ENCODE peak calls at places on chromosomes 3 and 15, in eight cellular contexts. One of them, this sample, is unnamed.
A peak's percentile ranks its signal among the peaks of the same experiment; 100 is the strongest.

GRCh38 chr3:11244131-11244677 is 28.0 kb upstream of the ATG7 start:
- DNase-seq in left ventricle myocardium inferior: no peak
- DNase-seq in A549: peak; percentile 26
- DNase-seq in HFFc6: peak; percentile 53
- DNase-seq in ovary: no peak
- DNase-seq in fibroblast of mammary gland: peak; percentile 44
- DNase-seq in H9: no peak
- DNase-seq in astrocyte of the cerebellum: no peak
- DNase-seq in this sample: no peak

GRCh38 chr3:43621406-43621973 is 321 bp downstream of the ANO10 start:
- DNase-seq in H9: no peak
- DNase-seq in fibroblast of mammary gland: no peak
- DNase-seq in ovary: no peak
- DNase-seq in left ventricle myocardium inferior: no peak
- DNase-seq in HFFc6: no peak
- DNase-seq in astrocyte of the cerebellum: no peak
- DNase-seq in A549: no peak
- DNase-seq in this sample: no peak

GRCh38 chr3:141308588-141309218 is 59.6 kb upstream of the ZBTB38 start:
- DNase-seq in astrocyte of the cerebellum: no peak
- DNase-seq in fibroblast of mammary gland: peak; percentile 61
- DNase-seq in ovary: peak; percentile 52
- DNase-seq in HFFc6: no peak
- DNase-seq in H9: peak; percentile 89
- DNase-seq in left ventricle myocardium inferior: peak; percentile 30
- DNase-seq in A549: peak; percentile 81
- DNase-seq in this sample: no peak

GRCh38 chr3:14852058-14852599 is 33.4 kb downstream of the FGD5 start:
- DNase-seq in A549: no peak
- DNase-seq in HFFc6: no peak
- DNase-seq in astrocyte of the cerebellum: no peak
- DNase-seq in fibroblast of mammary gland: no peak
- DNase-seq in H9: no peak
- DNase-seq in ovary: no peak
- DNase-seq in left ventricle myocardium inferior: no peak
- DNase-seq in this sample: no peak

GRCh38 chr15:56919708-56920637 is 1.5 kb downstream of the TCF12 start:
- DNase-seq in ovary: peak; percentile 51
- DNase-seq in fibroblast of mammary gland: peak; percentile 49
- DNase-seq in A549: peak; percentile 63
- DNase-seq in HFFc6: no peak
- DNase-seq in H9: peak; percentile 61
- DNase-seq in left ventricle myocardium inferior: peak; percentile 19
- DNase-seq in astrocyte of the cerebellum: peak; percentile 26
- DNase-seq in this sample: peak; percentile 29

GRCh38 chr3:122975163-122975923 is 52.2 kb downstream of the SEMA5B start:
- DNase-seq in ovary: peak; percentile 65
- DNase-seq in H9: peak; percentile 56
- DNase-seq in HFFc6: peak; percentile 80
- DNase-seq in astrocyte of the cerebellum: peak; percentile 64
- DNase-seq in fibroblast of mammary gland: peak; percentile 56
- DNase-seq in left ventricle myocardium inferior: no peak
- DNase-seq in A549: no peak
- DNase-seq in this sample: peak; percentile 39

GRCh38 chr3:114829786-114830185 is 317.3 kb downstream of the ZBTB20 start:
- DNase-seq in left ventricle myocardium inferior: no peak
- DNase-seq in fibroblast of mammary gland: no peak
- DNase-seq in A549: no peak
- DNase-seq in astrocyte of the cerebellum: no peak
- DNase-seq in HFFc6: no peak
- DNase-seq in ovary: no peak
- DNase-seq in H9: no peak
- DNase-seq in this sample: no peak

GRCh38 chr3:166444756-166445155 is 607.5 kb upstream of the BCHE start:
- DNase-seq in left ventricle myocardium inferior: no peak
- DNase-seq in HFFc6: no peak
- DNase-seq in astrocyte of the cerebellum: no peak
- DNase-seq in fibroblast of mammary gland: no peak
- DNase-seq in H9: no peak
- DNase-seq in A549: no peak
- DNase-seq in ovary: no peak
- DNase-seq in this sample: no peak

GRCh38 chr15:70486451-70487379 is 276.6 kb downstream of the UACA start:
- DNase-seq in H9: no peak
- DNase-seq in HFFc6: peak; percentile 72
- DNase-seq in fibroblast of mammary gland: peak; percentile 99
- DNase-seq in left ventricle myocardium inferior: peak; percentile 30
- DNase-seq in A549: no peak
- DNase-seq in astrocyte of the cerebellum: peak; percentile 90
- DNase-seq in ovary: no peak
- DNase-seq in this sample: peak; percentile 83

GRCh38 chr3:105415981-105416380 is 49.3 kb downstream of the ALCAM start:
- DNase-seq in A549: no peak
- DNase-seq in H9: no peak
- DNase-seq in astrocyte of the cerebellum: no peak
- DNase-seq in ovary: no peak
- DNase-seq in fibroblast of mammary gland: no peak
- DNase-seq in left ventricle myocardium inferior: no peak
- DNase-seq in HFFc6: no peak
- DNase-seq in this sample: no peak

GRCh38 chr3:20849975-20850374 is 664.0 kb upstream of the SGO1 start:
- DNase-seq in HFFc6: no peak
- DNase-seq in H9: no peak
- DNase-seq in astrocyte of the cerebellum: no peak
- DNase-seq in fibroblast of mammary gland: no peak
- DNase-seq in A549: no peak
- DNase-seq in left ventricle myocardium inferior: no peak
- DNase-seq in ovary: no peak
- DNase-seq in this sample: no peak

GRCh38 chr15:29670945-29671307 is 151.3 kb downstream of the TJP1 start:
- DNase-seq in left ventricle myocardium inferior: no peak
- DNase-seq in astrocyte of the cerebellum: peak; percentile 47
- DNase-seq in fibroblast of mammary gland: peak; percentile 87
- DNase-seq in ovary: no peak
- DNase-seq in H9: no peak
- DNase-seq in A549: peak; percentile 99
- DNase-seq in HFFc6: peak; percentile 90
- DNase-seq in this sample: no peak

GRCh38 chr3:178703268-178703975 is 167.2 kb downstream of the KCNMB2 start:
- DNase-seq in left ventricle myocardium inferior: no peak
- DNase-seq in A549: no peak
- DNase-seq in fibroblast of mammary gland: peak; percentile 17
- DNase-seq in H9: no peak
- DNase-seq in HFFc6: no peak
- DNase-seq in ovary: no peak
- DNase-seq in astrocyte of the cerebellum: peak; percentile 57
- DNase-seq in this sample: no peak

GRCh38 chr3:130789678-130790340 is 43.2 kb upstream of the PIK3R4 start:
- DNase-seq in ovary: no peak
- DNase-seq in astrocyte of the cerebellum: no peak
- DNase-seq in H9: no peak
- DNase-seq in HFFc6: no peak
- DNase-seq in A549: no peak
- DNase-seq in fibroblast of mammary gland: no peak
- DNase-seq in left ventricle myocardium inferior: no peak
- DNase-seq in this sample: no peak

GRCh38 chr3:104263477-104263876 is 1103.2 kb upstream of the ALCAM start:
- DNase-seq in HFFc6: no peak
- DNase-seq in left ventricle myocardium inferior: no peak
- DNase-seq in fibroblast of mammary gland: no peak
- DNase-seq in astrocyte of the cerebellum: no peak
- DNase-seq in A549: no peak
- DNase-seq in ovary: no peak
- DNase-seq in H9: no peak
- DNase-seq in this sample: no peak

GRCh38 chr15:88638626-88639372 is at the start of gene ISG20:
- DNase-seq in A549: peak; percentile 98
- DNase-seq in fibroblast of mammary gland: peak; percentile 98
- DNase-seq in HFFc6: peak; percentile 97
- DNase-seq in astrocyte of the cerebellum: peak; percentile 88
- DNase-seq in left ventricle myocardium inferior: peak; percentile 83
- DNase-seq in ovary: peak; percentile 97
- DNase-seq in H9: peak; percentile 96
- DNase-seq in this sample: peak; percentile 92

GRCh38 chr3:17910922-17911321 is 168.5 kb upstream of the TBC1D5 start:
- DNase-seq in A549: no peak
- DNase-seq in ovary: no peak
- DNase-seq in HFFc6: no peak
- DNase-seq in astrocyte of the cerebellum: no peak
- DNase-seq in left ventricle myocardium inferior: no peak
- DNase-seq in H9: no peak
- DNase-seq in fibroblast of mammary gland: no peak
- DNase-seq in this sample: no peak

GRCh38 chr15:60444289-60444912 is 34.5 kb downstream of the ICE2 start:
- DNase-seq in fibroblast of mammary gland: peak; percentile 59
- DNase-seq in astrocyte of the cerebellum: no peak
- DNase-seq in HFFc6: peak; percentile 40
- DNase-seq in H9: no peak
- DNase-seq in left ventricle myocardium inferior: no peak
- DNase-seq in ovary: no peak
- DNase-seq in A549: peak; percentile 50
- DNase-seq in this sample: no peak

GRCh38 chr15:85024509-85025336 is 43.1 kb downstream of the PDE8A start:
- DNase-seq in HFFc6: no peak
- DNase-seq in fibroblast of mammary gland: peak; percentile 74
- DNase-seq in A549: peak; percentile 41
- DNase-seq in astrocyte of the cerebellum: peak; percentile 71
- DNase-seq in left ventricle myocardium inferior: no peak
- DNase-seq in ovary: no peak
- DNase-seq in H9: no peak
- DNase-seq in this sample: no peak

GRCh38 chr3:157810924-157811718 is 295.1 kb downstream of the SHOX2 start:
- DNase-seq in left ventricle myocardium inferior: no peak
- DNase-seq in fibroblast of mammary gland: no peak
- DNase-seq in HFFc6: no peak
- DNase-seq in ovary: no peak
- DNase-seq in A549: no peak
- DNase-seq in astrocyte of the cerebellum: no peak
- DNase-seq in H9: no peak
- DNase-seq in this sample: peak; percentile 9

GRCh38 chr3:69738859-69739203 is 433 bp upstream of the MITF start:
- DNase-seq in astrocyte of the cerebellum: no peak
- DNase-seq in H9: no peak
- DNase-seq in fibroblast of mammary gland: no peak
- DNase-seq in A549: no peak
- DNase-seq in left ventricle myocardium inferior: peak; percentile 29
- DNase-seq in ovary: no peak
- DNase-seq in HFFc6: no peak
- DNase-seq in this sample: no peak

DNA sequence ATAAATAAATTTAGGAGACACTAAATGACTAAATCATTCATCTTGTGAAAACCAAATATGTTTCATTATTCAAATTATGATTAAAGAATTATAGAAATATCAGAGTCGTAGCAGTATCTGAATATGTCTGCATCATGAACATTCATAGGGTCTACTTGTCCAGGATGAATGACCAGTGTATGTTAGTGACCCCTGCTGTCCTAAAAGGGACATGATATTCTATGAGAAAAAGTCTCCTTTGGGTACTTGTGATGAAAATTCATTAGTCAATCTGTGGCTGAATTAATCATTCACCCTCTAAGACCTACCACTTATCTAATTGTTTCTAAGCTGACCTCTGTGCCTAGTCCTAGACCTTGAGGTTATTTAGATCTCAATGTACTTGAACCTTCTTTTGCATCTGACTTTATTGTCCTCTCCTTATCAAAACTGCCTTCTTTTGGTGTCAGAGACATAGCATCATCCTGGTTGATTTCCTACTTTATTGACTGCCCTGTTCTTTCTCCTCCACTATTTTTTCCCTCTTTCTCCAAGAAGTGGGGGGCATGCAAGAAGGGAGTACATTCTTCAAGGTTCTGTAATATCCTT is 799.3 kb downstream of the DIPK2A start:
- DNase-seq in left ventricle myocardium inferior: no peak
- DNase-seq in fibroblast of mammary gland: peak; percentile 56
- DNase-seq in A549: peak; percentile 33
- DNase-seq in ovary: no peak
- DNase-seq in H9: no peak
- DNase-seq in astrocyte of the cerebellum: peak; percentile 27
- DNase-seq in HFFc6: no peak
- DNase-seq in this sample: no peak
- TF ChIP-seq CTCF in left ventricle myocardium inferior: peak; percentile 31
- TF ChIP-seq CTCF in fibroblast of mammary gland: peak; percentile 48
- TF ChIP-seq CTCF in A549: peak; percentile 27
- TF ChIP-seq CTCF in ovary: no peak
- TF ChIP-seq CTCF in H9: peak; percentile 55
- TF ChIP-seq CTCF in astrocyte of the cerebellum: peak; percentile 36
- TF ChIP-seq CTCF in HFFc6: peak; percentile 32
- TF ChIP-seq CTCF in this sample: peak; percentile 32

GRCh38 chr3:196288141-196288460 is 575 bp upstream of the PCYT1A start:
- DNase-seq in left ventricle myocardium inferior: no peak
- DNase-seq in fibroblast of mammary gland: peak; percentile 61
- DNase-seq in ovary: no peak
- DNase-seq in HFFc6: no peak
- DNase-seq in H9: no peak
- DNase-seq in astrocyte of the cerebellum: no peak
- DNase-seq in A549: no peak
- DNase-seq in this sample: no peak
- TF ChIP-seq CTCF in left ventricle myocardium inferior: no peak
- TF ChIP-seq CTCF in fibroblast of mammary gland: no peak
- TF ChIP-seq CTCF in ovary: no peak
- TF ChIP-seq CTCF in HFFc6: no peak
- TF ChIP-seq CTCF in H9: no peak
- TF ChIP-seq CTCF in astrocyte of the cerebellum: no peak
- TF ChIP-seq CTCF in A549: no peak
- TF ChIP-seq CTCF in this sample: no peak

GRCh38 chr15:51776952-51777574 is 25.7 kb downstream of the TMOD2 start:
- DNase-seq in fibroblast of mammary gland: peak; percentile 82
- DNase-seq in astrocyte of the cerebellum: peak; percentile 74
- DNase-seq in ovary: peak; percentile 54
- DNase-seq in A549: peak; percentile 88
- DNase-seq in left ventricle myocardium inferior: no peak
- DNase-seq in H9: peak; percentile 57
- DNase-seq in HFFc6: peak; percentile 65
- DNase-seq in this sample: peak; percentile 70
- TF ChIP-seq CTCF in fibroblast of mammary gland: peak; percentile 82
- TF ChIP-seq CTCF in astrocyte of the cerebellum: peak; percentile 84
- TF ChIP-seq CTCF in ovary: peak; percentile 56
- TF ChIP-seq CTCF in A549: peak; percentile 92
- TF ChIP-seq CTCF in left ventricle myocardium inferior: peak; percentile 83
- TF ChIP-seq CTCF in H9: peak; percentile 82
- TF ChIP-seq CTCF in HFFc6: peak; percentile 88
- TF ChIP-seq CTCF in this sample: peak; percentile 73

DNA sequence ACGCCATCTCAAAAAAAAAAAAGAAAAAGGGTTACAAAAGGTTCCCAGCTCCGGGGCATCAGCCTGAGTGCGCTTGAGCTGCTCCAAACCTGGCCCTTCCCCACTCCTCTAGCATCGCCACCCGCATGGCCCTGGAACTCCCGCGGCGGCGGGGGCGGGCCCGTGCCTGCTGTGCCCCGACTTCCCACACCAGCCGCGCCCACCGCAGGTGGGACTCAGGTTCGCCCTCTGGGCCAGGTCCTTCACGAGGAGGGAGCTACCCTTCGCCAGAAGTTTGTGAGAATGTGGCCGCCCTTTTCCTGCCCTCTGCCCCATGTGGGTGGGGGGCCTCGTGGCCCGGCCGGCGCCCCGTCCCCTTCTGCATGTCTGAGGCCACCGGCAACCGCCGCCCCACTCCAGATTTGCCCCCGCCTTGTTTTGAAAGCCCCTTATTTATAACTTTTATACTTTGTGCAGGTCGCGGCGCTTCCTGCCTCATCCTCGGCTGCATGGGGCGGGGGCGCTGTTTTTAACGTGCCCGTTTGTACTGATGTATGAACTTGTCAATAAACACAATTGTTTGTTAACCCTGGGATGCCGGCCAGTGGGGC is 507 bp upstream of the JMJD7 start:
- DNase-seq in H9: peak; percentile 68
- DNase-seq in fibroblast of mammary gland: no peak
- DNase-seq in HFFc6: no peak
- DNase-seq in left ventricle myocardium inferior: peak; percentile 29
- DNase-seq in astrocyte of the cerebellum: no peak
- DNase-seq in A549: no peak
- DNase-seq in ovary: no peak
- DNase-seq in this sample: no peak
- TF ChIP-seq CTCF in H9: no peak
- TF ChIP-seq CTCF in fibroblast of mammary gland: no peak
- TF ChIP-seq CTCF in HFFc6: peak; percentile 37
- TF ChIP-seq CTCF in left ventricle myocardium inferior: no peak
- TF ChIP-seq CTCF in astrocyte of the cerebellum: peak; percentile 7
- TF ChIP-seq CTCF in A549: no peak
- TF ChIP-seq CTCF in ovary: no peak
- TF ChIP-seq CTCF in this sample: no peak